ENCODE peak calls at places on chromosomes 11 and 22, in eight cellular contexts. One of them, this sample, is unnamed.

GRCh38 chr22:31681625-31682345 is 19.8 kb upstream of the PISD start:
- DNase-seq in stimulated activated CD4-positive, alpha-beta T cell treated with anti-CD3 and anti-CD28 coated beads, Interleukin-4, amount 100 ng/mL, for 48 hours: no peak
- DNase-seq in Calu3: no peak
- DNase-seq in fibroblast of lung: peak
- DNase-seq in head of caudate nucleus: no peak
- DNase-seq in cardiac muscle cell: no peak
- DNase-seq in IMR-90: peak
- DNase-seq in T-helper 1 cell: no peak
- DNase-seq in this sample: peak

GRCh38 chr22:50304528-50305392 is 2.7 kb downstream of the PLXNB2 start:
- DNase-seq in fibroblast of lung: peak
- DNase-seq in T-helper 1 cell: no peak
- DNase-seq in IMR-90: no peak
- DNase-seq in stimulated activated CD4-positive, alpha-beta T cell treated with anti-CD3 and anti-CD28 coated beads, Interleukin-4, amount 100 ng/mL, for 48 hours: no peak
- DNase-seq in head of caudate nucleus: peak
- DNase-seq in cardiac muscle cell: no peak
- DNase-seq in Calu3: peak
- DNase-seq in this sample: peak

GRCh38 chr11:43376594-43376993 is 17.9 kb downstream of the TTC17 start:
- DNase-seq in Calu3: no peak
- DNase-seq in stimulated activated CD4-positive, alpha-beta T cell treated with anti-CD3 and anti-CD28 coated beads, Interleukin-4, amount 100 ng/mL, for 48 hours: no peak
- DNase-seq in cardiac muscle cell: no peak
- DNase-seq in IMR-90: peak
- DNase-seq in fibroblast of lung: peak
- DNase-seq in T-helper 1 cell: no peak
- DNase-seq in head of caudate nucleus: no peak
- DNase-seq in this sample: peak

GRCh38 chr22:29469755-29470154 is 10.3 kb upstream of the NEFH start:
- DNase-seq in head of caudate nucleus: no peak
- DNase-seq in T-helper 1 cell: no peak
- DNase-seq in IMR-90: no peak
- DNase-seq in stimulated activated CD4-positive, alpha-beta T cell treated with anti-CD3 and anti-CD28 coated beads, Interleukin-4, amount 100 ng/mL, for 48 hours: no peak
- DNase-seq in fibroblast of lung: no peak
- DNase-seq in Calu3: peak
- DNase-seq in cardiac muscle cell: peak
- DNase-seq in this sample: no peak

GRCh38 chr11:94960488-94960887 is 12.9 kb downstream of the CWC15 start:
- DNase-seq in IMR-90: no peak
- DNase-seq in head of caudate nucleus: no peak
- DNase-seq in cardiac muscle cell: no peak
- DNase-seq in T-helper 1 cell: no peak
- DNase-seq in Calu3: no peak
- DNase-seq in fibroblast of lung: no peak
- DNase-seq in stimulated activated CD4-positive, alpha-beta T cell treated with anti-CD3 and anti-CD28 coated beads, Interleukin-4, amount 100 ng/mL, for 48 hours: no peak
- DNase-seq in this sample: no peak

GRCh38 chr11:13465909-13466371 is 2.9 kb upstream of the BTBD10 start:
- DNase-seq in stimulated activated CD4-positive, alpha-beta T cell treated with anti-CD3 and anti-CD28 coated beads, Interleukin-4, amount 100 ng/mL, for 48 hours: no peak
- DNase-seq in cardiac muscle cell: peak
- DNase-seq in T-helper 1 cell: no peak
- DNase-seq in head of caudate nucleus: peak
- DNase-seq in fibroblast of lung: peak
- DNase-seq in Calu3: peak
- DNase-seq in IMR-90: peak
- DNase-seq in this sample: peak

GRCh38 chr11:34863048-34863447 is 53.1 kb downstream of the APIP start:
- DNase-seq in head of caudate nucleus: no peak
- DNase-seq in cardiac muscle cell: no peak
- DNase-seq in Calu3: no peak
- DNase-seq in stimulated activated CD4-positive, alpha-beta T cell treated with anti-CD3 and anti-CD28 coated beads, Interleukin-4, amount 100 ng/mL, for 48 hours: no peak
- DNase-seq in IMR-90: no peak
- DNase-seq in fibroblast of lung: no peak
- DNase-seq in T-helper 1 cell: no peak
- DNase-seq in this sample: no peak

GRCh38 chr11:18594999-18595749 is 4.4 kb upstream of the MISFA start:
- DNase-seq in Calu3: no peak
- DNase-seq in stimulated activated CD4-positive, alpha-beta T cell treated with anti-CD3 and anti-CD28 coated beads, Interleukin-4, amount 100 ng/mL, for 48 hours: no peak
- DNase-seq in IMR-90: peak
- DNase-seq in head of caudate nucleus: no peak
- DNase-seq in fibroblast of lung: peak
- DNase-seq in T-helper 1 cell: no peak
- DNase-seq in cardiac muscle cell: no peak
- DNase-seq in this sample: no peak

GRCh38 chr11:2802389-2803185 is 83.0 kb downstream of the CDKN1C start:
- DNase-seq in Calu3: no peak
- DNase-seq in cardiac muscle cell: no peak
- DNase-seq in T-helper 1 cell: no peak
- DNase-seq in stimulated activated CD4-positive, alpha-beta T cell treated with anti-CD3 and anti-CD28 coated beads, Interleukin-4, amount 100 ng/mL, for 48 hours: no peak
- DNase-seq in IMR-90: no peak
- DNase-seq in fibroblast of lung: no peak
- DNase-seq in head of caudate nucleus: no peak
- DNase-seq in this sample: no peak

GRCh38 chr22:29219881-29220670 is 14.4 kb downstream of the EMID1 start:
- DNase-seq in T-helper 1 cell: no peak
- DNase-seq in stimulated activated CD4-positive, alpha-beta T cell treated with anti-CD3 and anti-CD28 coated beads, Interleukin-4, amount 100 ng/mL, for 48 hours: no peak
- DNase-seq in head of caudate nucleus: no peak
- DNase-seq in Calu3: no peak
- DNase-seq in fibroblast of lung: no peak
- DNase-seq in cardiac muscle cell: no peak
- DNase-seq in IMR-90: no peak
- DNase-seq in this sample: no peak

GRCh38 chr11:71298761-71299181 is 46.4 kb upstream of the SHANK2 start:
- DNase-seq in fibroblast of lung: no peak
- DNase-seq in stimulated activated CD4-positive, alpha-beta T cell treated with anti-CD3 and anti-CD28 coated beads, Interleukin-4, amount 100 ng/mL, for 48 hours: no peak
- DNase-seq in T-helper 1 cell: no peak
- DNase-seq in Calu3: no peak
- DNase-seq in IMR-90: no peak
- DNase-seq in cardiac muscle cell: no peak
- DNase-seq in head of caudate nucleus: no peak
- DNase-seq in this sample: no peak

GRCh38 chr11:60900673-60901404 is 5.5 kb downstream of the PRPF19 start:
- DNase-seq in IMR-90: no peak
- DNase-seq in stimulated activated CD4-positive, alpha-beta T cell treated with anti-CD3 and anti-CD28 coated beads, Interleukin-4, amount 100 ng/mL, for 48 hours: no peak
- DNase-seq in T-helper 1 cell: no peak
- DNase-seq in fibroblast of lung: no peak
- DNase-seq in cardiac muscle cell: no peak
- DNase-seq in head of caudate nucleus: peak
- DNase-seq in Calu3: no peak
- DNase-seq in this sample: no peak

GRCh38 chr11:35323076-35323868 is 96.1 kb downstream of the SLC1A2 start:
- DNase-seq in T-helper 1 cell: no peak
- DNase-seq in stimulated activated CD4-positive, alpha-beta T cell treated with anti-CD3 and anti-CD28 coated beads, Interleukin-4, amount 100 ng/mL, for 48 hours: no peak
- DNase-seq in fibroblast of lung: no peak
- DNase-seq in IMR-90: peak
- DNase-seq in head of caudate nucleus: no peak
- DNase-seq in cardiac muscle cell: no peak
- DNase-seq in Calu3: no peak
- DNase-seq in this sample: peak

GRCh38 chr22:37283393-37283937 is 1.2 kb downstream of the CYTH4 start:
- DNase-seq in cardiac muscle cell: peak
- DNase-seq in T-helper 1 cell: no peak
- DNase-seq in Calu3: no peak
- DNase-seq in stimulated activated CD4-positive, alpha-beta T cell treated with anti-CD3 and anti-CD28 coated beads, Interleukin-4, amount 100 ng/mL, for 48 hours: no peak
- DNase-seq in IMR-90: no peak
- DNase-seq in head of caudate nucleus: no peak
- DNase-seq in fibroblast of lung: no peak
- DNase-seq in this sample: no peak

GRCh38 chr11:47028530-47029093 is 92.1 kb downstream of the CSTPP1 start:
- DNase-seq in T-helper 1 cell: no peak
- DNase-seq in stimulated activated CD4-positive, alpha-beta T cell treated with anti-CD3 and anti-CD28 coated beads, Interleukin-4, amount 100 ng/mL, for 48 hours: no peak
- DNase-seq in head of caudate nucleus: no peak
- DNase-seq in Calu3: no peak
- DNase-seq in IMR-90: peak
- DNase-seq in cardiac muscle cell: no peak
- DNase-seq in fibroblast of lung: no peak
- DNase-seq in this sample: no peak

GRCh38 chr11:118705796-118706545 is 26.5 kb upstream of the TREH start:
- DNase-seq in Calu3: no peak
- DNase-seq in stimulated activated CD4-positive, alpha-beta T cell treated with anti-CD3 and anti-CD28 coated beads, Interleukin-4, amount 100 ng/mL, for 48 hours: no peak
- DNase-seq in T-helper 1 cell: no peak
- DNase-seq in IMR-90: no peak
- DNase-seq in fibroblast of lung: no peak
- DNase-seq in head of caudate nucleus: peak
- DNase-seq in cardiac muscle cell: no peak
- DNase-seq in this sample: no peak

GRCh38 chr11:47512701-47513100 is 40.2 kb downstream of the CELF1 start:
- DNase-seq in Calu3: no peak
- DNase-seq in stimulated activated CD4-positive, alpha-beta T cell treated with anti-CD3 and anti-CD28 coated beads, Interleukin-4, amount 100 ng/mL, for 48 hours: no peak
- DNase-seq in IMR-90: no peak
- DNase-seq in cardiac muscle cell: peak
- DNase-seq in fibroblast of lung: no peak
- DNase-seq in T-helper 1 cell: no peak
- DNase-seq in head of caudate nucleus: no peak
- DNase-seq in this sample: no peak

GRCh38 chr11:94737171-94737611 is 31.0 kb upstream of the AMOTL1 start:
- DNase-seq in head of caudate nucleus: no peak
- DNase-seq in T-helper 1 cell: no peak
- DNase-seq in Calu3: no peak
- DNase-seq in fibroblast of lung: peak
- DNase-seq in IMR-90: peak
- DNase-seq in cardiac muscle cell: no peak
- DNase-seq in stimulated activated CD4-positive, alpha-beta T cell treated with anti-CD3 and anti-CD28 coated beads, Interleukin-4, amount 100 ng/mL, for 48 hours: no peak
- DNase-seq in this sample: peak

GRCh38 chr11:99682646-99683045 is 661.9 kb downstream of the CNTN5 start:
- DNase-seq in stimulated activated CD4-positive, alpha-beta T cell treated with anti-CD3 and anti-CD28 coated beads, Interleukin-4, amount 100 ng/mL, for 48 hours: no peak
- DNase-seq in Calu3: no peak
- DNase-seq in IMR-90: no peak
- DNase-seq in cardiac muscle cell: no peak
- DNase-seq in head of caudate nucleus: no peak
- DNase-seq in T-helper 1 cell: no peak
- DNase-seq in fibroblast of lung: no peak
- DNase-seq in this sample: no peak

GRCh38 chr11:63551889-63552266 is 11.3 kb downstream of the PLAAT2 start:
- DNase-seq in IMR-90: no peak
- DNase-seq in head of caudate nucleus: no peak
- DNase-seq in fibroblast of lung: no peak
- DNase-seq in stimulated activated CD4-positive, alpha-beta T cell treated with anti-CD3 and anti-CD28 coated beads, Interleukin-4, amount 100 ng/mL, for 48 hours: no peak
- DNase-seq in Calu3: no peak
- DNase-seq in T-helper 1 cell: no peak
- DNase-seq in cardiac muscle cell: no peak
- DNase-seq in this sample: no peak

GRCh38 chr22:31969789-31970489 is 25.6 kb downstream of the YWHAH start:
- DNase-seq in fibroblast of lung: peak
- DNase-seq in Calu3: peak
- DNase-seq in cardiac muscle cell: peak
- DNase-seq in stimulated activated CD4-positive, alpha-beta T cell treated with anti-CD3 and anti-CD28 coated beads, Interleukin-4, amount 100 ng/mL, for 48 hours: peak
- DNase-seq in head of caudate nucleus: peak
- DNase-seq in IMR-90: peak
- DNase-seq in T-helper 1 cell: peak
- DNase-seq in this sample: peak

GRCh38 chr11:82989628-82990404 is 81.9 kb downstream of the RAB30 start:
- DNase-seq in head of caudate nucleus: no peak
- DNase-seq in Calu3: no peak
- DNase-seq in fibroblast of lung: no peak
- DNase-seq in cardiac muscle cell: no peak
- DNase-seq in stimulated activated CD4-positive, alpha-beta T cell treated with anti-CD3 and anti-CD28 coated beads, Interleukin-4, amount 100 ng/mL, for 48 hours: no peak
- DNase-seq in IMR-90: no peak
- DNase-seq in T-helper 1 cell: no peak
- DNase-seq in this sample: no peak

GRCh38 chr11:75246006-75246672 is 5.6 kb downstream of the TPBGL start:
- DNase-seq in Calu3: no peak
- DNase-seq in cardiac muscle cell: no peak
- DNase-seq in fibroblast of lung: no peak
- DNase-seq in IMR-90: no peak
- DNase-seq in stimulated activated CD4-positive, alpha-beta T cell treated with anti-CD3 and anti-CD28 coated beads, Interleukin-4, amount 100 ng/mL, for 48 hours: no peak
- DNase-seq in head of caudate nucleus: no peak
- DNase-seq in T-helper 1 cell: no peak
- DNase-seq in this sample: no peak

GRCh38 chr22:39153220-39153860 is 860 bp upstream of the CBX7 start:
- DNase-seq in head of caudate nucleus: no peak
- DNase-seq in stimulated activated CD4-positive, alpha-beta T cell treated with anti-CD3 and anti-CD28 coated beads, Interleukin-4, amount 100 ng/mL, for 48 hours: no peak
- DNase-seq in Calu3: no peak
- DNase-seq in fibroblast of lung: no peak
- DNase-seq in cardiac muscle cell: no peak
- DNase-seq in T-helper 1 cell: no peak
- DNase-seq in IMR-90: no peak
- DNase-seq in this sample: no peak

GRCh38 chr11:1039481-1040427 is 3.2 kb upstream of the MUC6 start:
- DNase-seq in T-helper 1 cell: no peak
- DNase-seq in stimulated activated CD4-positive, alpha-beta T cell treated with anti-CD3 and anti-CD28 coated beads, Interleukin-4, amount 100 ng/mL, for 48 hours: no peak
- DNase-seq in head of caudate nucleus: no peak
- DNase-seq in IMR-90: no peak
- DNase-seq in cardiac muscle cell: peak
- DNase-seq in Calu3: peak
- DNase-seq in fibroblast of lung: peak
- DNase-seq in this sample: no peak

GRCh38 chr11:43685483-43685882 is 4.9 kb downstream of the HSD17B12 start:
- DNase-seq in stimulated activated CD4-positive, alpha-beta T cell treated with anti-CD3 and anti-CD28 coated beads, Interleukin-4, amount 100 ng/mL, for 48 hours: no peak
- DNase-seq in IMR-90: no peak
- DNase-seq in T-helper 1 cell: no peak
- DNase-seq in cardiac muscle cell: no peak
- DNase-seq in head of caudate nucleus: no peak
- DNase-seq in fibroblast of lung: peak
- DNase-seq in Calu3: no peak
- DNase-seq in this sample: no peak

GRCh38 chr22:42622061-42622710 is 7.5 kb upstream of the POLDIP3 start:
- DNase-seq in stimulated activated CD4-positive, alpha-beta T cell treated with anti-CD3 and anti-CD28 coated beads, Interleukin-4, amount 100 ng/mL, for 48 hours: no peak
- DNase-seq in Calu3: no peak
- DNase-seq in T-helper 1 cell: no peak
- DNase-seq in cardiac muscle cell: no peak
- DNase-seq in fibroblast of lung: no peak
- DNase-seq in head of caudate nucleus: no peak
- DNase-seq in IMR-90: no peak
- DNase-seq in this sample: no peak

GRCh38 chr11:134678744-134679143 is 266.7 kb upstream of the B3GAT1 start:
- DNase-seq in fibroblast of lung: no peak
- DNase-seq in T-helper 1 cell: no peak
- DNase-seq in stimulated activated CD4-positive, alpha-beta T cell treated with anti-CD3 and anti-CD28 coated beads, Interleukin-4, amount 100 ng/mL, for 48 hours: no peak
- DNase-seq in Calu3: no peak
- DNase-seq in cardiac muscle cell: no peak
- DNase-seq in head of caudate nucleus: no peak
- DNase-seq in IMR-90: no peak
- DNase-seq in this sample: no peak

GRCh38 chr11:9092846-9093778 is 1.7 kb upstream of the SCUBE2 start:
- DNase-seq in stimulated activated CD4-positive, alpha-beta T cell treated with anti-CD3 and anti-CD28 coated beads, Interleukin-4, amount 100 ng/mL, for 48 hours: no peak
- DNase-seq in Calu3: no peak
- DNase-seq in IMR-90: no peak
- DNase-seq in T-helper 1 cell: no peak
- DNase-seq in head of caudate nucleus: no peak
- DNase-seq in cardiac muscle cell: no peak
- DNase-seq in fibroblast of lung: peak
- DNase-seq in this sample: no peak

GRCh38 chr11:1326435-1327063 is 17.1 kb upstream of the TOLLIP start:
- DNase-seq in fibroblast of lung: peak
- DNase-seq in head of caudate nucleus: no peak
- DNase-seq in T-helper 1 cell: no peak
- DNase-seq in Calu3: no peak
- DNase-seq in IMR-90: peak
- DNase-seq in stimulated activated CD4-positive, alpha-beta T cell treated with anti-CD3 and anti-CD28 coated beads, Interleukin-4, amount 100 ng/mL, for 48 hours: no peak
- DNase-seq in cardiac muscle cell: no peak
- DNase-seq in this sample: no peak

GRCh38 chr11:67262731-67263675 is 3.3 kb upstream of the GRK2 start:
- DNase-seq in T-helper 1 cell: peak
- DNase-seq in fibroblast of lung: peak
- DNase-seq in stimulated activated CD4-positive, alpha-beta T cell treated with anti-CD3 and anti-CD28 coated beads, Interleukin-4, amount 100 ng/mL, for 48 hours: peak
- DNase-seq in Calu3: peak
- DNase-seq in head of caudate nucleus: peak
- DNase-seq in cardiac muscle cell: peak
- DNase-seq in IMR-90: peak
- DNase-seq in this sample: peak

GRCh38 chr11:69508974-69509373 is 27.5 kb downstream of the LINC01488 start:
- DNase-seq in Calu3: no peak
- DNase-seq in fibroblast of lung: no peak
- DNase-seq in IMR-90: no peak
- DNase-seq in head of caudate nucleus: no peak
- DNase-seq in T-helper 1 cell: no peak
- DNase-seq in cardiac muscle cell: no peak
- DNase-seq in stimulated activated CD4-positive, alpha-beta T cell treated with anti-CD3 and anti-CD28 coated beads, Interleukin-4, amount 100 ng/mL, for 48 hours: no peak
- DNase-seq in this sample: no peak

GRCh38 chr11:3231851-3232744 is at the start of gene MRGPRE:
- DNase-seq in T-helper 1 cell: no peak
- DNase-seq in IMR-90: no peak
- DNase-seq in Calu3: no peak
- DNase-seq in stimulated activated CD4-positive, alpha-beta T cell treated with anti-CD3 and anti-CD28 coated beads, Interleukin-4, amount 100 ng/mL, for 48 hours: no peak
- DNase-seq in fibroblast of lung: no peak
- DNase-seq in head of caudate nucleus: peak
- DNase-seq in cardiac muscle cell: no peak
- DNase-seq in this sample: no peak

GRCh38 chr22:28947125-28947524 is 63.8 kb downstream of the ZNRF3 start:
- DNase-seq in fibroblast of lung: peak
- DNase-seq in stimulated activated CD4-positive, alpha-beta T cell treated with anti-CD3 and anti-CD28 coated beads, Interleukin-4, amount 100 ng/mL, for 48 hours: no peak
- DNase-seq in head of caudate nucleus: no peak
- DNase-seq in cardiac muscle cell: no peak
- DNase-seq in Calu3: no peak
- DNase-seq in IMR-90: no peak
- DNase-seq in T-helper 1 cell: no peak
- DNase-seq in this sample: no peak

This sample was measured in astrocyte.